ENCODE peak calls at places on chromosomes 12 and 14, in four cellular contexts. H, N, I and A are unnamed samples.

GRCh38 chr14:54299393-54300363 is 97.1 kb upstream of the CDKN3 start:
- DNase-seq in H (no peak), N (no peak), I (no peak), A (peak; percentile 28)

GRCh38 chr12:8746046-8746445 is 48.3 kb downstream of the RIMKLB start:
- DNase-seq in H (no peak), N (no peak), I (no peak), A (no peak)

GRCh38 chr12:124428792-124429281 is 133.9 kb downstream of the RFLNA start:
- DNase-seq in H (no peak), N (no peak), I (no peak), A (no peak)

GRCh38 chr14:65833256-65833880 is 420.8 kb downstream of the FUT8 start:
- DNase-seq in H (no peak), N (no peak), I (no peak), A (no peak)

GRCh38 chr14:52553002-52553670 is 500 bp downstream of the GPR137C start:
- DNase-seq in H (peak; percentile 44), N (no peak), I (peak; percentile 59), A (no peak)

GRCh38 chr14:75257241-75257640 is 21.4 kb upstream of the FOS start:
- DNase-seq in H (no peak), N (no peak), I (no peak), A (no peak)

GRCh38 chr14:95332641-95333040 is 12.9 kb upstream of the CLMN start:
- DNase-seq in H (no peak), N (no peak), I (no peak), A (no peak)

GRCh38 chr14:105261781-105262180 is 13.4 kb downstream of the BTBD6 start:
- DNase-seq in H (no peak), N (no peak), I (no peak), A (no peak)

GRCh38 chr12:25876383-25877045 is 82.0 kb upstream of the RASSF8 start:
- DNase-seq in H (no peak), N (no peak), I (no peak), A (no peak)

GRCh38 chr14:61110683-61111082 is 129.6 kb downstream of the SLC38A6 start:
- DNase-seq in H (no peak), N (no peak), I (no peak), A (no peak)

GRCh38 chr14:90454041-90455000 is 57.5 kb downstream of the CALM1 start:
- DNase-seq in H (peak; percentile 72), N (peak; percentile 57), I (peak; percentile 96), A (peak; percentile 33)

GRCh38 chr14:95516554-95517209 is at the start of gene SYNE3:
- DNase-seq in H (peak; percentile 57), N (no peak), I (peak; percentile 32), A (no peak)

GRCh38 chr12:50302686-50303085 is 19.4 kb upstream of the LIMA1 start:
- DNase-seq in H (no peak), N (no peak), I (no peak), A (no peak)

GRCh38 chr14:99564903-99565259 is 39.1 kb downstream of the CCDC85C start:
- DNase-seq in H (no peak), N (no peak), I (no peak), A (no peak)

GRCh38 chr14:54650331-54651017 is 83.5 kb downstream of the SAMD4A start:
- DNase-seq in H (no peak), N (no peak), I (no peak), A (peak; percentile 78)

GRCh38 chr12:53766881-53767280 is 15.1 kb upstream of the CISTR start:
- DNase-seq in H (no peak), N (no peak), I (no peak), A (no peak)

GRCh38 chr12:92242917-92243316 is 97.3 kb upstream of the BTG1 start:
- DNase-seq in H (no peak), N (no peak), I (no peak), A (no peak)

GRCh38 chr12:4355843-4356327 is 23.6 kb downstream of the FGF23 start:
- DNase-seq in H (peak; percentile 54), N (peak; percentile 41), I (peak; percentile 95), A (peak; percentile 28)

GRCh38 chr12:85866929-85867776 is 6.9 kb upstream of the NTS start:
- DNase-seq in H (peak; percentile 48), N (peak; percentile 47), I (no peak), A (peak; percentile 48)

GRCh38 chr12:89319111-89319510 is 33.2 kb downstream of the DUSP6 start:
- DNase-seq in H (no peak), N (no peak), I (no peak), A (no peak)

GRCh38 chr12:52056801-52057613 is 5.8 kb downstream of the NR4A1 start:
- DNase-seq in H (no peak), N (no peak), I (no peak), A (no peak)

GRCh38 chr12:26128180-26128579 is 3.3 kb upstream of the BHLHE41 start:
- DNase-seq in H (no peak), N (no peak), I (no peak), A (no peak)

GRCh38 chr14:74207943-74208342 is 31.3 kb upstream of the VSX2 start:
- DNase-seq in H (no peak), N (peak; percentile 16), I (peak; percentile 54), A (peak; percentile 10)

GRCh38 chr14:53022593-53022992 is 71.7 kb upstream of the FERMT2 start:
- DNase-seq in H (no peak), N (no peak), I (no peak), A (no peak)

GRCh38 chr14:71471604-71472003 is 460.6 kb upstream of the RGS6 start:
- DNase-seq in H (no peak), N (no peak), I (no peak), A (no peak)

GRCh38 chr12:25491396-25491948 is 61.6 kb downstream of the LMNTD1 start:
- DNase-seq in H (no peak), N (no peak), I (no peak), A (no peak)

GRCh38 chr14:91089958-91090535 is 23.8 kb upstream of the DGLUCY start:
- DNase-seq in H (no peak), N (no peak), I (no peak), A (no peak)

GRCh38 chr12:125454786-125455450 is 389.7 kb downstream of the AACS start:
- DNase-seq in H (no peak), N (no peak), I (no peak), A (no peak)

GRCh38 chr12:113301811-113302210 is 33.1 kb downstream of the SLC8B1 start:
- DNase-seq in H (no peak), N (no peak), I (no peak), A (no peak)

GRCh38 chr12:17370621-17371020 is 719.4 kb downstream of the RERGL start:
- DNase-seq in H (no peak), N (no peak), I (no peak), A (no peak)

GRCh38 chr12:53862831-53863230 is 75.8 kb upstream of the HOXC13 start:
- DNase-seq in H (no peak), N (no peak), I (no peak), A (no peak)

GRCh38 chr12:46110928-46111699 is 120.7 kb upstream of the SCAF11 start:
- DNase-seq in H (no peak), N (no peak), I (no peak), A (peak; percentile 60)

GRCh38 chr12:68223067-68223747 is 2.4 kb downstream of the IL26 start:
- DNase-seq in H (peak; percentile 84), N (peak; percentile 76), I (peak; percentile 83), A (peak; percentile 71)

GRCh38 chr12:94150483-94151225 is 2.3 kb downstream of the PLXNC1 start:
- DNase-seq in H (no peak), N (no peak), I (peak; percentile 51), A (no peak)

GRCh38 chr14:59905193-59905592 is 14.8 kb upstream of the LRRC9 start:
- DNase-seq in H (no peak), N (no peak), I (no peak), A (no peak)

GRCh38 chr12:131323879-131324278 is 370.2 kb downstream of the ADGRD1 start:
- DNase-seq in H (no peak), N (no peak), I (no peak), A (no peak)

DNA sequence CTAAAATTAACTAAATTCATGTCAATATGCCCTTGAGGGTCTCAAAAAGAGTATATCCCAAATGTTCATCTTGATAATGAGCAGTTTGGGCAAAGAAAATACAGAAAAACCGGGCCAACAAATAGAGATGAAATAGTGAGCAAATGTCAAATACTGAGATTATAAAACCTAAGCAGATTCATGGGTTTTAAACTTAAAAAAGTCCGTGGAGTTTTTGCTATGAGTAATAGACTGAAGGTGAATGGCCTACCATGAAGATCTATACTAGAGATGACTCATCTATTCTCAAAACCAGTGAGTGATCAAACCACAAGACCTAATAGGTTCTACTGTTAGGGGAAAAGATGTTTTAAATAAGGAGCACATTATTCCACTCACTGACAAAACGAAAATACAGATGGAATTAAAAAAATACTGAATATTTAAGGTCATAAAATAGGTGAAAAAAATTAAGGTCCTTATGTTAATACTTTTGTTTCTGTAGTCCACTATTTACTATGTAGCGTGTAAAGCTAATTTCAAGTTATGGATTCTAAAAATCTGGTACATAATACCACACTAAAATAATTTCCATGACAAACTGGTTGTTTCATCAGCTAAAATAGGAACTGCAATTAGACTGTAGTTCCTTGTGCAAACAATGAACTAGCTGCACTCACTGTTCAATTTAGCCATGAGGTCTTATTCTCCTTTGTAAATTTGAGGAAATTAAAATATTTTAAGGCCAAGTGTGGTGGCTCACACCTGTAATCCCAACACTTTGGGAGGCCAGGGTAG is 5.0 kb downstream of the HNRNPC start:
- DNase-seq in H (no peak), N (no peak), I (no peak), A (no peak)
- TF ChIP-seq SP1 in H (no peak), N (no peak), I (no peak), A (no peak)

DNA sequence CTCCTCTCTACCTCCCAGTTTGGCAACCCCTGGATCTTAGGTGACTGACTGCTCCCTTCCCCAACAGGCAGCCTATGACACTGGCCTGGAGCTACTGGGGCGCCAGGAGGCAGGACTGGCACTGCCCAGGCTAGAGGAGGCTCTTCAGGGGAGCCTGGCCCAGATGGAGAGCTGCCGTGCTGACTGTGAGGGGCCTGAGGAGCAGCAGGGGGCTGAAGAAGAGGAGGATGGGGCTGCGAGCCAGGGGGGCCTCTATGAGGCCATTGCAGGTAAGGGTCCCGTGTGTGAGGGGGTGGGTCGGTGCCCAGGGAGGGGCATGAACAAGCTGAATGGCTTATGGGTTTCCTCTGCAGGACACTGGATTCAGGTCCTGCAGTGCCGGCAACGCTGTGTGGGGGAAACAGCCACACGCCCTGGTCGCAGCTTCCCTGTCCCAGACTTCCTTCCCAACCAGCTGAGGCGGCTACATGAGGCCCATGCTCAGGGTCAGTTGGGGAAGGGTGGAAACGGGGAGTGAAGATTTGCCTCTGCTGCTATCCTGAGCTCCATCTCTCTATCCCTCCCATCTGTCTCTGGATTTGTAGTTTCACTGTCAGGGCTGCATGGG is 2.2 kb downstream of the P3H3 start:
- DNase-seq in H (no peak), N (no peak), I (no peak), A (no peak)
- TF ChIP-seq SP1 in H (no peak), N (no peak), I (no peak), A (no peak)

GRCh38 chr14:50944647-50945413 is 547 bp upstream of the PYGL start:
- DNase-seq in H (peak; percentile 57), N (peak; percentile 48), I (no peak), A (peak; percentile 94)
- TF ChIP-seq SP1 in H (no peak), N (no peak), I (no peak), A (no peak)

GRCh38 chr12:63124778-63125177 is 26.2 kb downstream of the AVPR1A start:
- DNase-seq in H (no peak), N (no peak), I (no peak), A (no peak)
- TF ChIP-seq SP1 in H (no peak), N (no peak), I (no peak), A (no peak)

DNA sequence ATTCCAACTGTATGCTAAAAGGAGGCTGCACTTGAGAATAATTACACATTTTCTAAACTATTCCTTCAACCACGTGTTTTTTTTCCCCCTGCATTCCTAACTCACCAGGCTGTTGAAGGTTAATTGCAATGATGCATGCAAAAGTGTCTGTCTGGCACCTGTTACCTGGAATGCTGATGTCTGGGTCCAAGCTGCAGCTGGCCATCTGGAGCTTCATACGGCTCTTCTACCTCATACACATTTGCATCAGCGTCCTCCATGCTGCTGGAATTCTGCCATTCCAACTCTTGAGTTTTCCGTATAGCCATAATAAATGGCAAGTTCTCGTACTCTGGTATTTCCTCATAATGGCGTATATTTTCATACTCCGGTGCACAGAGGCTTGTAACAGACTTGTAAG is 8.6 kb downstream of the FGD6 start:
- DNase-seq in H (no peak), N (no peak), I (no peak), A (no peak)
- TF ChIP-seq SP1 in H (no peak), N (no peak), I (no peak), A (no peak)